ENCODE peak calls at places on chromosomes 3 and 15, in six cellular contexts. S, J, Z, R, G and L are unnamed samples.

GRCh38 chr3:140363801-140364200 is 314.1 kb upstream of the TRIM42 start:
- DNase-seq in G (peak), Z (no peak), R (no peak), J (no peak), S (peak), L (no peak)

GRCh38 chr3:192223815-192224214 is 503.5 kb downstream of the FGF12 start:
- DNase-seq in G (no peak), R (no peak), Z (no peak), S (no peak), J (no peak), L (no peak)

GRCh38 chr3:71854096-71854495 is 69.1 kb upstream of the PROK2 start:
- DNase-seq in G (no peak), J (no peak), S (no peak), Z (no peak), R (no peak), L (no peak)

GRCh38 chr3:130661116-130661515 is 85.5 kb downstream of the PIK3R4 start:
- DNase-seq in Z (no peak), J (no peak), G (no peak), R (no peak), S (no peak), L (no peak)

GRCh38 chr15:82158811-82159210 is 103.7 kb downstream of the EFL1 start:
- DNase-seq in S (peak), Z (no peak), G (no peak), J (no peak), R (no peak), L (no peak)

GRCh38 chr3:49701388-49702077 is 12.2 kb downstream of the RNF123 start:
- DNase-seq in Z (no peak), J (no peak), G (no peak), S (no peak), R (no peak), L (no peak)

GRCh38 chr3:114361391-114361790 is 67.6 kb downstream of the TIGIT start:
- DNase-seq in S (no peak), G (no peak), J (no peak), Z (no peak), R (no peak), L (no peak)

GRCh38 chr3:51538115-51538458 is 432 bp upstream of the RAD54L2 start:
- DNase-seq in G (no peak), S (peak), J (no peak), R (no peak), Z (peak), L (no peak)

GRCh38 chr15:22810033-22810734 is 23.7 kb downstream of the NIPA1 start:
- DNase-seq in Z (peak), R (no peak), J (no peak), G (no peak), S (no peak), L (no peak)

GRCh38 chr15:52208306-52208946 is 17.2 kb upstream of the GNB5 start:
- DNase-seq in Z (peak), S (peak), G (peak), R (peak), J (peak), L (peak)

GRCh38 chr15:31024330-31024729 is 32.9 kb upstream of the MTMR10 start:
- DNase-seq in R (peak), J (no peak), G (no peak), S (peak), Z (no peak), L (no peak)

GRCh38 chr3:86951343-86951742 is 39.6 kb downstream of the VGLL3 start:
- DNase-seq in G (no peak), Z (no peak), S (no peak), J (no peak), R (no peak), L (no peak)

GRCh38 chr3:14063152-14063551 is 61.5 kb downstream of the CHCHD4 start:
- DNase-seq in J (no peak), R (no peak), G (no peak), Z (no peak), S (no peak), L (no peak)

GRCh38 chr3:4821975-4822374 is 157.3 kb upstream of the BHLHE40 start:
- DNase-seq in J (peak), G (no peak), S (no peak), R (no peak), Z (peak), L (no peak)

GRCh38 chr15:66803182-66803729 is 101.2 kb downstream of the SMAD6 start:
- DNase-seq in Z (no peak), G (peak), R (peak), J (peak), S (peak), L (no peak)

GRCh38 chr3:71022552-71023335 is 560.8 kb downstream of the FOXP1 start:
- DNase-seq in R (no peak), Z (no peak), J (no peak), S (no peak), G (no peak), L (peak)

GRCh38 chr3:130609166-130609574 is 92.2 kb downstream of the COL6A6 start:
- DNase-seq in S (no peak), Z (no peak), R (no peak), J (no peak), G (peak), L (no peak)

GRCh38 chr15:64110945-64111678 is 15.3 kb downstream of the SNX1 start:
- DNase-seq in R (no peak), S (no peak), G (no peak), Z (no peak), J (no peak), L (no peak)

GRCh38 chr15:37581866-37582532 is 352.4 kb upstream of the TMCO5A start:
- DNase-seq in R (no peak), Z (no peak), J (no peak), G (no peak), S (no peak), L (no peak)

GRCh38 chr3:195544634-195545033 is 1.5 kb upstream of the PPP1R2 start:
- DNase-seq in J (no peak), Z (no peak), G (peak), S (peak), R (no peak), L (no peak)

GRCh38 chr3:80767599-80767998 is 993.8 kb downstream of the GBE1 start:
- DNase-seq in S (no peak), J (no peak), R (no peak), G (no peak), Z (no peak), L (no peak)

GRCh38 chr3:83193526-83193925 is 1432.1 kb upstream of the GBE1 start:
- DNase-seq in S (no peak), J (no peak), G (no peak), R (no peak), Z (no peak), L (no peak)

GRCh38 chr3:183924956-183925355 is 40.3 kb upstream of the PARL start:
- DNase-seq in Z (no peak), R (no peak), S (peak), J (no peak), G (no peak), L (no peak)

GRCh38 chr15:73369073-73369694 is 426 bp upstream of the HCN4 start:
- DNase-seq in G (no peak), R (no peak), S (peak), Z (no peak), J (no peak), L (no peak)

GRCh38 chr3:4687167-4687566 is 194.0 kb downstream of the ITPR1 start:
- DNase-seq in R (peak), J (no peak), S (peak), G (no peak), Z (no peak), L (no peak)

GRCh38 chr15:69909719-69910444 is 187.8 kb downstream of the TLE3 start:
- DNase-seq in S (no peak), G (no peak), Z (no peak), R (no peak), J (no peak), L (no peak)

GRCh38 chr3:71299160-71299559 is 284.4 kb downstream of the FOXP1 start:
- DNase-seq in J (no peak), S (no peak), G (no peak), Z (peak), R (no peak), L (no peak)

GRCh38 chr15:86316699-86317378 is 237.2 kb downstream of the AGBL1 start:
- DNase-seq in R (no peak), J (no peak), G (no peak), S (no peak), Z (no peak), L (no peak)